ENCODE peak calls at places on chromosome 9, in ten cellular contexts. One of them, this sample, is unnamed.

GRCh38 chr9:87387351-87388055 is 110.2 kb upstream of the DAPK1 start:
- DNase-seq in mesothelial cell of epicardium: no peak
- DNase-seq in cerebellum: no peak
- DNase-seq in right cardiac atrium: no peak
- DNase-seq in kidney: no peak
- DNase-seq in esophagus squamous epithelium: no peak
- DNase-seq in GM03348: no peak
- DNase-seq in neural crest cell: no peak
- DNase-seq in fibroblast of lung: peak; percentile 59
- DNase-seq in HT-29: no peak
- DNase-seq in this sample: no peak

GRCh38 chr9:70805953-70806352 is 315.5 kb downstream of the TRPM3 start:
- DNase-seq in mesothelial cell of epicardium: no peak
- DNase-seq in cerebellum: peak; percentile 53
- DNase-seq in right cardiac atrium: no peak
- DNase-seq in kidney: no peak
- DNase-seq in esophagus squamous epithelium: no peak
- DNase-seq in GM03348: no peak
- DNase-seq in neural crest cell: no peak
- DNase-seq in fibroblast of lung: no peak
- DNase-seq in HT-29: no peak
- DNase-seq in this sample: no peak

GRCh38 chr9:1979815-1980367 is 35.3 kb upstream of the SMARCA2 start:
- DNase-seq in mesothelial cell of epicardium: no peak
- DNase-seq in cerebellum: no peak
- DNase-seq in right cardiac atrium: peak; percentile 73
- DNase-seq in kidney: peak; percentile 71
- DNase-seq in esophagus squamous epithelium: no peak
- DNase-seq in GM03348: peak; percentile 81
- DNase-seq in neural crest cell: no peak
- DNase-seq in fibroblast of lung: peak; percentile 93
- DNase-seq in HT-29: no peak
- DNase-seq in this sample: peak; percentile 72

GRCh38 chr9:111957856-111958631 is 61.4 kb downstream of the UGCG start:
- DNase-seq in mesothelial cell of epicardium: no peak
- DNase-seq in cerebellum: no peak
- DNase-seq in right cardiac atrium: no peak
- DNase-seq in kidney: no peak
- DNase-seq in esophagus squamous epithelium: no peak
- DNase-seq in GM03348: peak; percentile 83
- DNase-seq in neural crest cell: no peak
- DNase-seq in fibroblast of lung: peak; percentile 99
- DNase-seq in HT-29: no peak
- DNase-seq in this sample: peak; percentile 43

GRCh38 chr9:127942152-127943010 is 4.7 kb upstream of the DPM2 start:
- DNase-seq in mesothelial cell of epicardium: no peak
- DNase-seq in cerebellum: peak; percentile 75
- DNase-seq in right cardiac atrium: peak; percentile 94
- DNase-seq in kidney: peak; percentile 91
- DNase-seq in esophagus squamous epithelium: no peak
- DNase-seq in GM03348: peak; percentile 81
- DNase-seq in neural crest cell: peak; percentile 65
- DNase-seq in fibroblast of lung: peak; percentile 53
- DNase-seq in HT-29: peak; percentile 57
- DNase-seq in this sample: peak; percentile 86

GRCh38 chr9:89879711-89880110 is 274.9 kb downstream of the GADD45G start:
- DNase-seq in mesothelial cell of epicardium: no peak
- DNase-seq in cerebellum: no peak
- DNase-seq in right cardiac atrium: peak; percentile 94
- DNase-seq in kidney: no peak
- DNase-seq in esophagus squamous epithelium: no peak
- DNase-seq in GM03348: no peak
- DNase-seq in neural crest cell: no peak
- DNase-seq in fibroblast of lung: no peak
- DNase-seq in HT-29: no peak
- DNase-seq in this sample: no peak

GRCh38 chr9:133527444-133527920 is 2.7 kb upstream of the MYMK start:
- DNase-seq in mesothelial cell of epicardium: no peak
- DNase-seq in cerebellum: peak; percentile 67
- DNase-seq in right cardiac atrium: peak; percentile 93
- DNase-seq in kidney: peak; percentile 89
- DNase-seq in esophagus squamous epithelium: no peak
- DNase-seq in GM03348: no peak
- DNase-seq in neural crest cell: no peak
- DNase-seq in fibroblast of lung: peak; percentile 13
- DNase-seq in HT-29: no peak
- DNase-seq in this sample: no peak

GRCh38 chr9:27527702-27528277 is 1.8 kb downstream of the MOB3B start:
- DNase-seq in mesothelial cell of epicardium: no peak
- DNase-seq in cerebellum: no peak
- DNase-seq in right cardiac atrium: no peak
- DNase-seq in kidney: no peak
- DNase-seq in esophagus squamous epithelium: no peak
- DNase-seq in GM03348: peak; percentile 10
- DNase-seq in neural crest cell: no peak
- DNase-seq in fibroblast of lung: no peak
- DNase-seq in HT-29: no peak
- DNase-seq in this sample: no peak

GRCh38 chr9:135778421-135778820 is 76.4 kb downstream of the KCNT1 start:
- DNase-seq in mesothelial cell of epicardium: no peak
- DNase-seq in cerebellum: no peak
- DNase-seq in right cardiac atrium: no peak
- DNase-seq in kidney: no peak
- DNase-seq in esophagus squamous epithelium: no peak
- DNase-seq in GM03348: no peak
- DNase-seq in neural crest cell: no peak
- DNase-seq in fibroblast of lung: no peak
- DNase-seq in HT-29: no peak
- DNase-seq in this sample: no peak

GRCh38 chr9:114820776-114821501 is 15.1 kb upstream of the TNFSF15 start:
- DNase-seq in mesothelial cell of epicardium: no peak
- DNase-seq in cerebellum: no peak
- DNase-seq in right cardiac atrium: no peak
- DNase-seq in kidney: no peak
- DNase-seq in esophagus squamous epithelium: no peak
- DNase-seq in GM03348: no peak
- DNase-seq in neural crest cell: no peak
- DNase-seq in fibroblast of lung: no peak
- DNase-seq in HT-29: no peak
- DNase-seq in this sample: no peak

GRCh38 chr9:34405719-34406118 is 29.0 kb upstream of the MYORG start:
- DNase-seq in mesothelial cell of epicardium: no peak
- DNase-seq in cerebellum: no peak
- DNase-seq in right cardiac atrium: no peak
- DNase-seq in kidney: no peak
- DNase-seq in esophagus squamous epithelium: no peak
- DNase-seq in GM03348: peak; percentile 60
- DNase-seq in neural crest cell: no peak
- DNase-seq in fibroblast of lung: peak; percentile 81
- DNase-seq in HT-29: no peak
- DNase-seq in this sample: no peak

GRCh38 chr9:112378441-112379176 is 1.3 kb upstream of the HSDL2 start:
- DNase-seq in mesothelial cell of epicardium: no peak
- DNase-seq in cerebellum: no peak
- DNase-seq in right cardiac atrium: peak; percentile 59
- DNase-seq in kidney: no peak
- DNase-seq in esophagus squamous epithelium: no peak
- DNase-seq in GM03348: no peak
- DNase-seq in neural crest cell: no peak
- DNase-seq in fibroblast of lung: peak; percentile 20
- DNase-seq in HT-29: peak; percentile 29
- DNase-seq in this sample: no peak